ENCODE peak calls at places on chromosomes 13 and 19, in eight cellular contexts. E is neural crest cell, Y is progenitor cell of endocrine pancreas, G is cardiac fibroblast, C is gastrocnemius medialis, P is cardiac muscle cell, D is lower lobe of right lung, Z is adrenal gland. B is an unnamed sample.

GRCh38 chr13:26377038-26377437 is 123.1 kb downstream of the CDK8 start:
- DNase-seq in G (peak), D (no peak), Y (no peak), C (no peak), P (peak), E (peak), Z (no peak), B (no peak)

GRCh38 chr13:112759834-112760233 is 70.0 kb downstream of the ATP11A start:
- DNase-seq in Z (no peak), E (no peak), D (no peak), Y (no peak), P (no peak), C (no peak), G (no peak), B (no peak)

GRCh38 chr13:66565261-66565660 is 664.9 kb downstream of the PCDH9 start:
- DNase-seq in C (no peak), Z (no peak), P (no peak), G (no peak), Y (no peak), E (no peak), D (no peak), B (no peak)

GRCh38 chr13:24097064-24097463 is 63.5 kb upstream of the SPATA13 start:
- DNase-seq in E (no peak), G (peak), Z (no peak), P (no peak), D (no peak), Y (no peak), C (no peak), B (no peak)

GRCh38 chr19:48648134-48648533 is 2.1 kb upstream of the CA11 start:
- DNase-seq in Z (no peak), G (no peak), P (no peak), C (no peak), D (no peak), E (no peak), Y (no peak), B (no peak)

GRCh38 chr19:47263169-47263560 is 6.8 kb downstream of the CCDC9 start:
- DNase-seq in G (no peak), D (no peak), Z (no peak), P (no peak), E (no peak), C (no peak), Y (no peak), B (no peak)

GRCh38 chr19:17902701-17903100 is 30.1 kb upstream of the CCDC124 start:
- DNase-seq in C (no peak), P (no peak), Z (no peak), G (peak), E (no peak), D (no peak), Y (no peak), B (no peak)

GRCh38 chr13:38213307-38213706 is 136.3 kb upstream of the UFM1 start:
- DNase-seq in D (no peak), C (no peak), P (no peak), E (no peak), G (peak), Y (no peak), Z (no peak), B (no peak)

GRCh38 chr13:30998548-30999140 is 66.2 kb downstream of the TEX26 start:
- DNase-seq in Z (no peak), P (peak), Y (no peak), D (no peak), G (peak), E (no peak), C (no peak), B (peak)

GRCh38 chr13:20174656-20175405 is 14.0 kb upstream of the GJA3 start:
- DNase-seq in D (peak), C (peak), P (no peak), G (peak), E (no peak), Y (no peak), Z (peak), B (no peak)

GRCh38 chr13:111541345-111541744 is 220.9 kb downstream of the TEX29 start:
- DNase-seq in P (no peak), C (no peak), Z (no peak), G (no peak), Y (no peak), E (no peak), D (no peak), B (no peak)

GRCh38 chr13:111202149-111202548 is 87.0 kb downstream of the ARHGEF7 start:
- DNase-seq in Z (no peak), P (no peak), D (no peak), E (no peak), G (no peak), Y (no peak), C (no peak), B (no peak)

DNA sequence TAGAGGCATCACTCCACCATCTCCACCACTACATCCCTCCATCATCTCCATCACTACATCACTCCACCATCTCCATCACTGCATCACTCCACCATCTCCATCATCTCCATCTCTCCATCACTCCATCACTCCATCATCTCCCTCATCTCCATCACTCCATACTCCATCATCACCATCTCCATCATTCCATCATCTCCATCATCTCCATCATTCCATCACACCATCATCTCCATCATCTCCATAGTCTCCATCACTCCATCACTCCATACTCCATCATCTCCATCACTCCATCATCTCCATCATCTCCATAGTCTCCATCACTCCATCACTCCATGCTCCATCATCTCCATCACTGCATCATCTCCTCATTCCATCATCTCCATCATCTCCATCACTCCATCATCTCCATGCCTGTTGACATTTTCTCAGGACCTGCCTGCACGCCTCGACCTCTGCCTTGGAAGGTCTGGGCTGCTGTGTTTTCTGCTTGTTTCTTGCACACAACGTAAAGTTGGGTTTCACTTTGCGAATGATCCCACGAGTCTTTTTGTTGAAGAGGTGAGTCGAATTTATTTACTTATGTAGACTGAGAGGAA is 21.2 kb upstream of the RASA3 start:
- DNase-seq in C (no peak), Y (no peak), E (no peak), G (no peak), P (no peak), D (no peak), Z (no peak), B (no peak)
- TF ChIP-seq CTCF in C (no peak), Y (no peak), E (no peak), G (no peak), P (no peak), D (no peak), Z (no peak), B (no peak)

GRCh38 chr19:2288743-2289713 is 7.1 kb upstream of the PEAK3 start:
- DNase-seq in E (no peak), G (no peak), Y (no peak), D (no peak), P (no peak), Z (no peak), C (no peak), B (no peak)

GRCh38 chr19:2288010-2288742 is 6.2 kb upstream of the PEAK3 start:
- DNase-seq in C (no peak), P (no peak), E (no peak), Y (no peak), Z (no peak), G (no peak), D (no peak), B (no peak)

GRCh38 chr19:2290441-2291184 is 8.6 kb upstream of the PEAK3 start:
- DNase-seq in G (no peak), D (no peak), C (no peak), E (no peak), Y (no peak), Z (no peak), P (no peak), B (no peak)

GRCh38 chr19:2289714-2290435 is 7.9 kb upstream of the PEAK3 start:
- DNase-seq in D (peak), G (no peak), P (no peak), E (no peak), Y (no peak), C (no peak), Z (no peak), B (no peak)

DNA sequence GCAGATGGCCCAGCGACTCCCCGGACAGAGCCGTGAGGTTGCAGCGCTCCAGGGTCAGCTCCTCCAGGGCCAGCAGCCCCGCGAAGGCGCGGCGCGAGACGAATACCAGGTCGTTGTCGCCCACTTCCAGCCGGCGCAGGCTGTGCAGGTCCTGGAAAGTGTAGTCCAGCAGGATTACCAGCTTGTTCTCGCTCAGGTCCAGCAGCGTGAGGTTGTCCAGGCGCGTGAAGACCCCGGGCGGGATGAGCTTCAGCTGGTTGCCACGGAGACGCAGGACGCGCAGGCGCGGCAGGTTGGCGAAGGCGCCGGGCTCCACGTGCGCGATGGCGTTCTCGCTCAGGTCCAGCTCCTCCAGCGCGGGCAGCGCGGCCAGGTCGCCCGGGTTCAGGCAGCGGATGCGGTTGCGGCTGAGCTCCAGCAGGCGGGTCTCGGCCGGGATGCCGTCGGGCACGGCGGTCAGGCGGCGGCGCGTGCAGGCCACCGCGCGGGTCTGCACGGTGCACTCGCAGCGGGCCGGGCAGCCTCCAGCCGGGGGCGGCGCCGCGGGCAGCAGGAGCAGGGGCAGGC is 9.3 kb upstream of the PEAK3 start:
- DNase-seq in G (no peak), Y (peak), D (no peak), P (peak), C (no peak), E (peak), Z (no peak), B (peak)
- TF ChIP-seq CTCF in G (no peak), Y (peak), D (no peak), P (no peak), C (peak), E (no peak), Z (no peak), B (no peak)

GRCh38 chr19:32800191-32800590 is 69.4 kb downstream of the SLC7A9 start:
- DNase-seq in E (no peak), G (no peak), C (no peak), Y (no peak), P (no peak), D (no peak), Z (no peak), B (no peak)
- TF ChIP-seq CTCF in E (no peak), G (no peak), C (no peak), Y (no peak), P (no peak), D (no peak), Z (no peak), B (no peak)

GRCh38 chr13:107854880-107855279 is 360.5 kb downstream of the LIG4 start:
- DNase-seq in Y (no peak), Z (no peak), E (no peak), C (no peak), P (no peak), G (no peak), D (no peak), B (no peak)
- TF ChIP-seq CTCF in Y (no peak), Z (no peak), E (no peak), C (no peak), P (no peak), G (no peak), D (no peak), B (no peak)